ENCODE peak calls at places on chromosomes 2 and 18, in six cellular contexts. Q is heart left ventricle, D is Panc1, J is cardiac muscle cell, F is K562, L is tibial nerve. B is an unnamed sample.

GRCh38 chr2:169734172-169734847 is 678 bp downstream of the KLHL23 start:
- DNase-seq in Q (no peak), J (peak; percentile 14), D (no peak), F (peak; percentile 70), L (no peak), B (no peak)

GRCh38 chr2:145595296-145595695 is 1075.4 kb upstream of the ZEB2 start:
- DNase-seq in J (peak; percentile 32), Q (no peak), F (no peak), D (no peak), L (no peak), B (no peak)

GRCh38 chr2:30747206-30747605 is 60.0 kb downstream of the CAPN13 start:
- DNase-seq in J (no peak), D (no peak), L (no peak), F (no peak), Q (no peak), B (no peak)

GRCh38 chr2:107259011-107259410 is 373.0 kb upstream of the ST6GAL2 start:
- DNase-seq in J (no peak), F (no peak), D (no peak), Q (no peak), L (no peak), B (no peak)

GRCh38 chr2:128091691-128092050 is 671 bp downstream of the UGGT1 start:
- DNase-seq in D (no peak), Q (no peak), L (no peak), F (no peak), J (no peak), B (no peak)

GRCh38 chr2:60544980-60545560 is 8.4 kb downstream of the BCL11A start:
- DNase-seq in D (no peak), J (no peak), F (no peak), Q (no peak), L (no peak), B (no peak)

GRCh38 chr2:197258580-197258979 is 52.0 kb downstream of the ANKRD44 start:
- DNase-seq in D (no peak), J (peak; percentile 84), F (no peak), L (no peak), Q (no peak), B (peak; percentile 56)

GRCh38 chr2:86372641-86373502 is 35.4 kb upstream of the REEP1 start:
- DNase-seq in F (peak; percentile 40), L (no peak), D (no peak), Q (peak; percentile 29), J (peak; percentile 66), B (no peak)

GRCh38 chr2:220553150-220553549 is 925.7 kb downstream of the SLC4A3 start:
- DNase-seq in J (peak; percentile 13), F (no peak), L (no peak), D (no peak), Q (no peak), B (no peak)

GRCh38 chr18:5068856-5069255 is 128.2 kb downstream of the AKAIN1 start:
- DNase-seq in J (no peak), F (no peak), Q (no peak), L (no peak), D (no peak), B (no peak)

GRCh38 chr2:36549063-36549662 is 48.8 kb downstream of the FEZ2 start:
- DNase-seq in D (no peak), J (peak; percentile 29), L (no peak), F (no peak), Q (no peak), B (no peak)

GRCh38 chr2:195651041-195651440 is 6.0 kb upstream of the SLC39A10 start:
- DNase-seq in L (no peak), F (no peak), J (no peak), Q (no peak), D (no peak), B (no peak)

GRCh38 chr2:179265082-179265575 is 497 bp upstream of the SESTD1 start:
- DNase-seq in Q (no peak), L (no peak), D (no peak), J (peak; percentile 70), F (no peak), B (peak; percentile 49)

GRCh38 chr2:187078297-187078696 is 229.3 kb upstream of the ZSWIM2 start:
- DNase-seq in L (no peak), D (no peak), Q (no peak), F (peak; percentile 13), J (peak; percentile 18), B (no peak)

GRCh38 chr2:127007652-127008051 is 99.3 kb downstream of the BIN1 start:
- DNase-seq in D (no peak), Q (no peak), F (no peak), J (peak; percentile 64), L (no peak), B (peak; percentile 55)

GRCh38 chr18:8610442-8610801 is 1.2 kb downstream of the RAB12 start:
- DNase-seq in L (no peak), J (peak; percentile 35), F (no peak), D (no peak), Q (no peak), B (no peak)

GRCh38 chr2:175855794-175856453 is 146.1 kb downstream of the LNPK start:
- DNase-seq in J (no peak), F (no peak), L (no peak), Q (peak; percentile 62), D (no peak), B (no peak)

GRCh38 chr2:157257312-157258252 is at the start of gene GALNT5:
- DNase-seq in J (peak; percentile 49), L (no peak), F (peak; percentile 72), Q (no peak), D (no peak), B (no peak)

GRCh38 chr2:111175615-111176014 is 54.9 kb downstream of the BCL2L11 start:
- DNase-seq in J (no peak), L (no peak), Q (no peak), D (no peak), F (no peak), B (no peak)

GRCh38 chr2:100742884-100743283 is 77.1 kb upstream of the NPAS2 start:
- DNase-seq in F (no peak), D (no peak), L (no peak), J (peak; percentile 92), Q (no peak), B (peak; percentile 88)

DNA sequence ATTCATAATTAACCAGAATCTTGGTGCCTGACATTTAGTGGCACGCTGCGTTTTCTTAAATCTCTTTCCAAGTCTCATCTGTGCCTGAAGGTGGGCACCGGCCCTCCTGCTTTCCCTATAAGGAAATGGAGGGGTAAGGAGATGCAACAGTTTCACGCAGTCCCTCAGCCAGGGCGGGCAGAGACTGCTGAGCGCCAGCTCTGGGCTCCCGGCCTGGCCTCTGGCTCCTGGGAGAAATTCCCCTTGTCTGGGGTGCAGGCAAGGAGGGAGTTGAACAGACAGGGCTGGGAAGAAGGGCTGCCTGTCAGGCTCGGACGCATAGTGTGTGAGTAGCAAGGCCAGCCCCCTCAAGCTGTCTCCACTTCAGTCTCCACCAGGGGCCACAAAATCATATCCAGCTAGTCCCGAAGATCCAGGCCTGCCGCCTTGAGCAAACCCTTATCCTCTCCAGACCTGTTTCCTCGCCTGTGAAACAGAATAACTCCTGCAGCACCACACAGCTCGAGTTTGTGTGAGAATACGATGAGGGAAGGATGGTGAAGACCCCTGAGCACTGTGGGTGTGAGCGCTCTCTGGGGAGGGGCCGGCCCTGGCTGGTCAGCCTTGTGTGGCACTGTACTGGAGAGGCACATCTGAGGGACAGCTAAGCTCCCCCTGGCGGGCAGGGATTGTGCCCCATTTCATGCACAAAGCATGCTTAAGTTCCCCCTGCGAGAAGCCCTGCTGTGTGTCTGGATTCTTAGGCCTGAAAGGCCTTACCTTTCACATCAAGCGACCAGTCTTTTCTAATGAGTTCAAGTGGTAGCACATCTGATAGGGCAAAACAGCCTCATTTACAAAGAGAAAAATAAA is 33.8 kb downstream of the SDC1 start:
- DNase-seq in F (no peak), Q (no peak), J (peak; percentile 39), D (no peak), L (no peak), B (no peak)
- TF ChIP-seq CTCF in F (no peak), Q (no peak), J (peak; percentile 35), D (no peak), L (no peak), B (peak; percentile 33)

GRCh38 chr18:62386616-62387015 is 61.5 kb downstream of the TNFRSF11A start:
- DNase-seq in Q (no peak), L (no peak), J (no peak), D (no peak), F (no peak), B (no peak)

GRCh38 chr18:62387257-62387656 is 62.1 kb downstream of the TNFRSF11A start:
- DNase-seq in L (no peak), J (no peak), Q (no peak), D (no peak), F (no peak), B (no peak)

GRCh38 chr18:62386091-62386490 is 61.0 kb downstream of the TNFRSF11A start:
- DNase-seq in J (no peak), F (no peak), L (no peak), D (no peak), Q (no peak), B (no peak)

GRCh38 chr18:62384068-62384467 is 59.0 kb downstream of the TNFRSF11A start:
- DNase-seq in Q (no peak), F (no peak), J (no peak), L (no peak), D (no peak), B (no peak)

GRCh38 chr18:62384610-62385097 is 59.5 kb downstream of the TNFRSF11A start:
- DNase-seq in Q (no peak), J (peak; percentile 38), D (no peak), F (no peak), L (no peak), B (no peak)
- H3K4me3 ChIP-seq in Q (peak overlapping the region; percentile 52), J (no peak overlapping the region), D (no peak overlapping the region), F (no peak overlapping the region), L (no peak overlapping the region), B (no peak overlapping the region)

GRCh38 chr18:35324926-35325655 is 19.1 kb downstream of the ZNF24 start:
- DNase-seq in D (no peak), Q (no peak), L (no peak), F (no peak), J (no peak), B (no peak)

GRCh38 chr18:35326695-35327387 is 17.4 kb downstream of the ZNF24 start:
- DNase-seq in F (no peak), Q (no peak), L (no peak), D (no peak), J (no peak), B (no peak)

GRCh38 chr18:35322486-35323258 is 21.5 kb downstream of the ZNF24 start:
- DNase-seq in Q (no peak), F (no peak), L (no peak), D (no peak), J (no peak), B (no peak)
- TF ChIP-seq CTCF in Q (no peak), F (peak; percentile 13), L (no peak), D (no peak), J (no peak), B (no peak)

GRCh38 chr2:182718459-182718858 is 2.4 kb downstream of the DNAJC10 start:
- DNase-seq in D (no peak), J (no peak), L (no peak), F (no peak), Q (no peak), B (no peak)
- H3K4me3 ChIP-seq in D (no peak overlapping the region), J (no peak overlapping the region), L (no peak overlapping the region), F (no peak overlapping the region), Q (no peak overlapping the region), B (no peak overlapping the region)

DNA sequence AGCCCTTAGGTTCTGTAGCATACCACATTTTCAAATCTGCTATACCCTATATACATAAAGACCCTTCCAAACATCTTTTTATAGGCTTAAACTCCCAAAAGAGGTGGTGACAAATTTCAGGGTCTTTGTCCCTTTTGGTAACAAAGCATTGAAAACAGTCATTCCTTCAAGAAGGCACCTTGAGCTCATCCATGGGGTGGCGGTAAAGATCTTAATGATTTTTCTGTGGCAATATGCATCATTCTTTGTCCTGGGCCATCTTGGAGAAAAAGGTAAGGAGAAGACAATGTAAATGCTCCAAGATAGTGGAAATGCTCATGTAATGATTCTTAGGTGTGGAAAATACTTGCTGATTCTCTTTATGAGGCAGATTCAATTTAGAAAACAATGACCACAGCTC is 890.5 kb downstream of the CNTNAP5 start:
- DNase-seq in L (no peak), D (no peak), J (no peak), F (no peak), Q (no peak), B (no peak)
- TF ChIP-seq CTCF in L (no peak), D (peak; percentile 24), J (no peak), F (no peak), Q (no peak), B (no peak)

B was measured in AG09309.